ENCODE peak calls at places on chromosomes 4 and X, in four cellular contexts. J is A172; S is stimulated activated CD4-positive, alpha-beta T cell treated with anti-CD3 and anti-CD28 coated beads, Interleukin-1b, Interleukin-23, amount 100 ng/mL, for 4 hours; M is PC-3. E is an unnamed sample.

GRCh38 chr4:149784018-149784417 is 31.6 kb downstream of the IQCM start:
- DNase-seq in M (peak), J (peak), S (no peak), E (peak)

GRCh38 chrX:123731987-123732678 is 719 bp downstream of the THOC2 start:
- DNase-seq in J (peak), M (peak), S (no peak), E (peak)

GRCh38 chr4:147674073-147674472 is 9.9 kb downstream of the PRMT9 start:
- DNase-seq in J (no peak), S (no peak), M (no peak), E (peak)

GRCh38 chr4:182928061-182928460 is 10.9 kb upstream of the DCTD start:
- DNase-seq in S (no peak), M (no peak), J (no peak), E (no peak)

GRCh38 chr4:157075811-157076577 is at the start of gene GLRB:
- DNase-seq in M (peak), S (no peak), J (no peak), E (peak)

GRCh38 chrX:40068048-40068447 is 29.7 kb downstream of the BCOR start:
- DNase-seq in M (peak), S (no peak), J (peak), E (no peak)

GRCh38 chr4:184317234-184317918 is 99.7 kb upstream of the ENPP6 start:
- DNase-seq in M (no peak), S (no peak), J (no peak), E (peak)

GRCh38 chr4:10342866-10343265 is 114.4 kb downstream of the ZNF518B start:
- DNase-seq in S (no peak), J (no peak), M (no peak), E (no peak)

GRCh38 chr4:138222041-138222440 is 20.1 kb downstream of the SLC7A11 start:
- DNase-seq in S (no peak), J (peak), M (peak), E (peak)

GRCh38 chrX:15854080-15854655 is 445 bp downstream of the AP1S2 start:
- DNase-seq in J (peak), S (peak), M (peak), E (no peak)

GRCh38 chr4:118799235-118799932 is 36.5 kb downstream of the SEC24D start:
- DNase-seq in M (no peak), S (no peak), J (no peak), E (no peak)

GRCh38 chr4:20395160-20395773 is 143.6 kb downstream of the SLIT2 start:
- DNase-seq in M (peak), S (peak), J (peak), E (peak)

GRCh38 chrX:70481424-70481823 is 36.8 kb downstream of the DLG3 start:
- DNase-seq in M (no peak), S (no peak), J (no peak), E (no peak)

GRCh38 chrX:123962006-123962485 is 540 bp downstream of the STAG2 start:
- DNase-seq in S (no peak), M (no peak), J (no peak), E (no peak)

GRCh38 chr4:15506464-15506863 is 36.8 kb downstream of the CC2D2A start:
- DNase-seq in S (no peak), J (peak), M (no peak), E (peak)

GRCh38 chr4:8198206-8198905 is 734 bp upstream of the SH3TC1 start:
- DNase-seq in J (no peak), S (no peak), M (no peak), E (no peak)

GRCh38 chr4:53974561-53974960 is 89.8 kb downstream of the CHIC2 start:
- DNase-seq in M (no peak), S (no peak), J (no peak), E (no peak)

GRCh38 chr4:182265881-182266280 is 22.7 kb downstream of the TENM3 start:
- DNase-seq in M (no peak), S (no peak), J (no peak), E (no peak)

GRCh38 chr4:114040319-114041116 is 61.1 kb upstream of the ARSJ start:
- DNase-seq in S (no peak), M (peak), J (peak), E (peak)

GRCh38 chr4:6618386-6619115 is 21.9 kb upstream of the MRFAP1 start:
- DNase-seq in M (no peak), J (no peak), S (no peak), E (no peak)

GRCh38 chr4:121277194-121278105 is 103.4 kb downstream of the QRFPR start:
- DNase-seq in S (no peak), M (peak), J (no peak), E (no peak)

GRCh38 chrX:72461766-72462165 is 110.9 kb downstream of the HDAC8 start:
- DNase-seq in M (no peak), S (no peak), J (no peak), E (no peak)

GRCh38 chr4:124635331-124635730 is 77.2 kb downstream of the ANKRD50 start:
- DNase-seq in J (no peak), S (no peak), M (no peak), E (no peak)

E was measured in IMR-90.